ENCODE peak calls at places on chromosome 6, in seven cellular contexts. R is brain microvascular endothelial cell, I is osteocyte, H is suprapubic skin, Q is AG10803, J is PC-3, B is psoas muscle. V is an unnamed sample.

GRCh38 chr6:138211048-138211581 is 7.2 kb downstream of the PBOV1 start:
- DNase-seq in B (no peak), I (no peak), Q (no peak), H (no peak), J (no peak), R (no peak), V (no peak)

GRCh38 chr6:112827793-112828192 is 480.7 kb downstream of the RFPL4B start:
- DNase-seq in I (no peak), R (no peak), H (no peak), Q (peak), J (no peak), B (no peak), V (peak)

GRCh38 chr6:81838031-81838430 is 85.5 kb upstream of the TENT5A start:
- DNase-seq in J (peak), I (no peak), B (no peak), R (peak), H (no peak), Q (no peak), V (no peak)

GRCh38 chr6:1622220-1622841 is 12.6 kb downstream of the FOXC1 start:
- DNase-seq in B (peak), I (no peak), R (no peak), H (no peak), J (no peak), Q (peak), V (no peak)

GRCh38 chr6:157659536-157660271 is 163.3 kb upstream of the SNX9 start:
- DNase-seq in J (no peak), R (peak), I (no peak), B (no peak), Q (no peak), H (peak), V (no peak)

GRCh38 chr6:26195924-26196845 is 109.0 kb downstream of the HFE start:
- DNase-seq in B (no peak), J (peak), Q (no peak), I (no peak), R (no peak), H (no peak), V (no peak)

GRCh38 chr6:83615025-83615999 is 93.6 kb downstream of the SNAP91 start:
- DNase-seq in R (peak), J (peak), B (no peak), H (no peak), I (no peak), Q (peak), V (peak)

GRCh38 chr6:124870611-124871201 is 91.5 kb upstream of the RNF217 start:
- DNase-seq in B (no peak), H (no peak), R (peak), J (peak), Q (peak), I (no peak), V (no peak)

GRCh38 chr6:85285934-85286333 is 163.9 kb upstream of the NT5E start:
- DNase-seq in J (no peak), H (no peak), R (no peak), Q (no peak), I (no peak), B (no peak), V (no peak)

GRCh38 chr6:109687271-109687721 is 3.7 kb downstream of the AK9 start:
- DNase-seq in H (no peak), B (no peak), Q (peak), I (no peak), R (peak), J (peak), V (no peak)

GRCh38 chr6:41732601-41733348 is 2.6 kb downstream of the TFEB start:
- DNase-seq in H (no peak), I (no peak), R (no peak), B (peak), Q (no peak), J (no peak), V (peak)

GRCh38 chr6:170124836-170125235 is 166.0 kb downstream of the DLL1 start:
- DNase-seq in H (peak), Q (no peak), J (peak), B (no peak), I (peak), R (no peak), V (no peak)

GRCh38 chr6:169839898-169840631 is 88.6 kb downstream of the ERMARD start:
- DNase-seq in R (no peak), I (no peak), B (no peak), Q (no peak), J (no peak), H (no peak), V (no peak)

GRCh38 chr6:4780360-4780812 is 4.2 kb downstream of the CDYL start:
- DNase-seq in R (peak), J (peak), H (no peak), Q (peak), I (no peak), B (no peak), V (no peak)

GRCh38 chr6:132391391-132392291 is 9.6 kb downstream of the MOXD1 start:
- DNase-seq in J (peak), H (no peak), I (no peak), Q (peak), B (no peak), R (peak), V (no peak)

GRCh38 chr6:31139599-31139998 is 733 bp upstream of the PSORS1C2 start:
- DNase-seq in R (no peak), B (no peak), H (no peak), I (no peak), Q (peak), J (peak), V (no peak)

GRCh38 chr6:148329568-148330299 is 12.9 kb upstream of the SASH1 start:
- DNase-seq in R (peak), I (no peak), H (no peak), Q (peak), J (peak), B (no peak), V (no peak)

GRCh38 chr6:134317471-134318131 is at the start of gene SGK1:
- DNase-seq in B (no peak), H (no peak), I (no peak), J (peak), R (peak), Q (peak), V (no peak)

GRCh38 chr6:21240709-21241108 is 352.8 kb upstream of the SOX4 start:
- DNase-seq in B (no peak), I (no peak), Q (peak), J (no peak), H (no peak), R (peak), V (no peak)

GRCh38 chr6:5772634-5773230 is 234.0 kb downstream of the NRN1 start:
- DNase-seq in B (no peak), I (no peak), R (no peak), Q (no peak), H (no peak), J (peak), V (no peak)

GRCh38 chr6:96124778-96125177 is 109.0 kb downstream of the FUT9 start:
- DNase-seq in B (no peak), Q (no peak), I (no peak), J (no peak), H (no peak), R (no peak), V (no peak)

GRCh38 chr6:1337791-1338190 is 25.9 kb downstream of the FOXQ1 start:
- DNase-seq in H (no peak), B (no peak), J (peak), I (no peak), Q (peak), R (no peak), V (no peak)

GRCh38 chr6:110331816-110332215 is 26.3 kb downstream of the METTL24 start:
- DNase-seq in H (no peak), R (no peak), Q (no peak), B (no peak), I (no peak), J (no peak), V (no peak)

GRCh38 chr6:30709101-30709868 is 7.8 kb downstream of the MDC1 start:
- DNase-seq in Q (no peak), I (no peak), J (no peak), H (no peak), R (no peak), B (no peak), V (no peak)

GRCh38 chr6:166949533-166950442 is 6.6 kb downstream of the RNASET2 start:
- DNase-seq in I (no peak), J (peak), H (no peak), B (no peak), R (no peak), Q (no peak), V (no peak)

GRCh38 chr6:144151010-144151727 is 852 bp downstream of the STX11 start:
- DNase-seq in J (peak), I (no peak), Q (no peak), H (no peak), B (no peak), R (no peak), V (peak)

GRCh38 chr6:132481189-132481588 is 31.7 kb downstream of the STX7 start:
- DNase-seq in I (no peak), R (no peak), J (no peak), H (no peak), B (no peak), Q (no peak), V (no peak)

GRCh38 chr6:167906899-167907298 is 80.2 kb downstream of the AFDN start:
- DNase-seq in H (no peak), J (no peak), Q (no peak), I (no peak), R (peak), B (peak), V (no peak)

GRCh38 chr6:12420626-12421025 is 130.5 kb downstream of the EDN1 start:
- DNase-seq in I (no peak), R (no peak), J (peak), B (no peak), Q (peak), H (no peak), V (no peak)

GRCh38 chr6:29764422-29765196 is 41.4 kb downstream of the HLA-F start:
- DNase-seq in Q (no peak), B (no peak), I (peak), J (peak), R (no peak), H (no peak), V (no peak)

GRCh38 chr6:129031051-129031599 is 148.2 kb downstream of the LAMA2 start:
- DNase-seq in B (no peak), J (peak), R (peak), Q (peak), H (no peak), I (no peak), V (no peak)

GRCh38 chr6:136643850-136644596 is 93.8 kb upstream of the MAP7 start:
- DNase-seq in J (peak), R (peak), I (peak), H (peak), B (peak), Q (peak), V (peak)
- TF ChIP-seq CTCF in J (peak), R (peak), I (peak), H (peak), B (peak), Q (peak), V (peak)

GRCh38 chr6:13538084-13538483 is 36.3 kb upstream of the SIRT5 start:
- DNase-seq in J (peak), Q (peak), H (no peak), R (peak), B (no peak), I (no peak), V (peak)
- TF ChIP-seq CTCF in J (peak), Q (peak), H (no peak), R (peak), B (peak), I (peak), V (no peak)

GRCh38 chr6:33851959-33852358 is 48.2 kb upstream of the MLN start:
- DNase-seq in J (peak), I (no peak), R (no peak), H (no peak), B (no peak), Q (peak), V (no peak)
- TF ChIP-seq CTCF in J (peak), I (peak), R (peak), H (peak), B (no peak), Q (peak), V (no peak)

GRCh38 chr6:107717781-107718180 is 106.3 kb downstream of the SCML4 start:
- DNase-seq in B (no peak), J (no peak), H (no peak), Q (no peak), R (no peak), I (peak), V (no peak)
- TF ChIP-seq CTCF in B (no peak), J (no peak), H (no peak), Q (no peak), R (no peak), I (no peak), V (no peak)

DNA sequence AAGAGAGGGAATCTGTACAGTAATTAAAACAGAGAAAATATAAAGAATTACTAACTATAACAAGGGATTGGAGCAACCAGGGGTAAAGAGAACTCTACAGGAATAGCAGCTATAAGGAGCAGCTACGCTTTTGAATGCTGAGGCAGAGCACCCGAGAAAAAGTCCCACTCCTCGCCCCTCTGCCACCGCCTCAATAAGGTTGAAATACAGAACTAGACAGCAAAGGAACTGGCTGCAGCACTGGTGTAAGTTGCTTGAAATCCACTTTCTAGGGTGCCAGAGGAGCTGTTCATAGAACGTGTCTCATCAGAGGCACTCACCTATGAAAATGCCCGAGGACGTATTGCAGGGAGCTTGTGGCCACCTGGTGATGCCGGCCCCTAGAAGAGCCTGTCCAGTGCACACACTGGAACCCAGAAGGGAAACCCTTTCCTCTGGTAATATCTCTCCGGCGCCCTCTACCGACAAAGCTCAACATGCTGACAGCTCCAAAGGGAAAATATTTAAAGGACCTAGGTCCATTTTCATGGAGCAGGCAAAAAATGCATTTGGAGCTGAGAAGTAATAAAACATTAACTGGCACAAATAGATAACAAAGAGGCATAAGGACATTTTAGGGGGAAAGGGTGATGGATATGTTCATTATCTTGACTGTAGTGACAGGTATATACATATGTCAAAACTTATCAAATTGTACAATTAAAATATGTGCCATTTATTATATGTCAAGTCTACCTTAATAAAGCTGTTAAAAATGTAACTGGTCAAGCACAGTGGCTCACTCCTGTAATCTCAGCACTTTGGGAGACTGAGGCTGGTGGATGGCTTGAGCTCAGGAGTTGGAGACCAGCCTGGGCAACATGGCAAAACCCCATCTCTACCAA is 137.4 kb upstream of the HDAC2 start:
- DNase-seq in Q (peak), I (peak), J (peak), H (no peak), B (peak), R (peak), V (peak)
- TF ChIP-seq CTCF in Q (peak), I (peak), J (peak), H (peak), B (peak), R (peak), V (peak)

DNA sequence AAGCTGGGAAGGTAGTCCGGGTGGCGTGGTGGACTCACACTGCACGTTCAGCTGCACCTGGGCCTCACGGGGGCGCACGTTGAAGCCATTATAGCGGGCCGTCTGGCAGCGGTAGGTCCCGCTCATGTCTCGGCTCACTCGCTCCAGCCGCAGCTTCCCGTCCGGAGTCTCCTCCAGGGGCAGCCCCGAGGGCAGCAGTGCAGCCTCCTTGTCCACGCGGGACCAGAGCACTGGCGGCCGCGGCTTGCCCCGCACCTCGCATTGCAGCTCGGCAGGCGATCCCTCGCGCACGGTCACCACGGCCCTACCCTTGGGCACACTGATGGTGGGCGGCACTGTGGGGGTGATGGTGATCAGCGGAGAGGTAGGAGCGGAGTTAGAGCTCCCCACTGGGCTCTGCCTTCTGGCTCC is 47.6 kb downstream of the MDGA1 start:
- DNase-seq in H (no peak), B (no peak), I (no peak), R (no peak), Q (no peak), J (no peak), V (peak)
- TF ChIP-seq CTCF in H (no peak), B (no peak), I (no peak), R (peak), Q (no peak), J (no peak), V (peak)

DNA sequence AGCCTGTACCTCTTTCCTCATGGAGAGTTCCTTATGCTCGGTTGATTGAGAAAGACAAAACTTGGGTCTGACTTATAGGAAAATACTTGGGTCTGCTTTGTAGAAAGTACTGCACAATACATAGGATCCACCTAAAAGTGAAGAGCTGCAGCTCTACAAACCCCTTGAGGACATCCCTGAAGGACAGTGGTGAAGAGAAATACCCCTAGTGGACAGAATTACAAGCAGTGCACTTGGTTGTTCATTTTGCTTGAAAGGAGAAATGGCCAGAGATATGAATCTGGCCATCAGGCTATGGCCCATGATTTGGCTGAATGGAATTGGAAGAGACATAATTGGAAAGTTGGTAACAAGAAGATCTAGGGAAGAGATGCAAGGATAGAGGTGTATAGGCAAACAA is 8.3 kb downstream of the CD24 start:
- DNase-seq in R (no peak), J (no peak), H (no peak), B (no peak), Q (no peak), I (no peak), V (no peak)
- TF ChIP-seq CTCF in R (peak), J (no peak), H (no peak), B (no peak), Q (no peak), I (no peak), V (no peak)

GRCh38 chr6:32845381-32845884 is 1.6 kb upstream of the PSMB8 start:
- DNase-seq in B (no peak), R (no peak), H (no peak), Q (no peak), J (no peak), I (no peak), V (peak)

GRCh38 chr6:32844839-32845372 is 1.1 kb upstream of the PSMB8 start:
- DNase-seq in R (no peak), I (no peak), H (no peak), J (no peak), Q (no peak), B (no peak), V (no peak)

GRCh38 chr6:32842690-32843089 is 1.2 kb downstream of the PSMB8 start:
- DNase-seq in I (no peak), Q (no peak), H (no peak), B (no peak), R (no peak), J (no peak), V (no peak)

GRCh38 chr6:32843321-32843978 is 397 bp downstream of the PSMB8 start:
- DNase-seq in B (peak), I (no peak), J (no peak), H (no peak), R (no peak), Q (no peak), V (no peak)

GRCh38 chr6:32843979-32844838 is at the start of gene PSMB8:
- DNase-seq in H (peak), R (peak), Q (peak), I (peak), J (peak), B (peak), V (peak)
- TF ChIP-seq CTCF in H (peak), R (peak), Q (peak), I (peak), J (peak), B (peak), V (no peak)

GRCh38 chr6:25056130-25056529 is 120.4 kb upstream of the RIPOR2 start:
- DNase-seq in J (no peak), R (no peak), H (no peak), Q (no peak), I (no peak), B (no peak), V (peak)
- TF ChIP-seq CTCF in J (no peak), R (no peak), H (no peak), Q (no peak), I (no peak), B (no peak), V (no peak)

DNA sequence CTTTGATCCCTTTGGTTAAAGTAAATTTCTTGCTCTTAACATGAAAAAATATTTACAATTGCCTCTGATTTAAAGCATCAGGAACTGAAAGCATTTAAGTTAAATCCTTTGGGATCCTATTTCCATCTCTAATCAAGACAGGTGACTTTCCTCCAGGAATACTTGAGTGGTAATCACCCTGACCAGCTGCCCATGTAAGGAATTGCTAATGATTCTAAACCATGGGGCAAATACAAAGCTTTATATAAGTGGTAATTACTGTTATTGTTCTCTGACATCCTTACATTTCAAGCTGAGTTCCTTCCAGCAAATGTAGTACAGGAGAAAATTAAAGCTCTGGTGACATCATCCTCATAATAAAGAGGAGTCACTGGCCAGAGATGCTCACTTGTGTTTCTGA is 100.6 kb downstream of the CRYBG1 start:
- DNase-seq in J (no peak), R (no peak), H (no peak), Q (no peak), I (no peak), B (no peak), V (no peak)
- TF ChIP-seq CTCF in J (no peak), R (no peak), H (no peak), Q (no peak), I (no peak), B (no peak), V (no peak)